ENCODE peak calls at places on chromosomes 5 and 9, in six cellular contexts. X is fibroblast of lung; H is RWPE1; M is GM23338; A is CD4-positive, alpha-beta T cell; S is H1. L is an unnamed sample.

GRCh38 chr5:154199671-154200220 is 9.2 kb downstream of the GALNT10 start:
- DNase-seq in M (no peak), S (no peak), H (no peak), A (no peak), X (no peak), L (no peak)

GRCh38 chr9:17613723-17614122 is 34.9 kb downstream of the SH3GL2 start:
- DNase-seq in X (peak; percentile 92), M (no peak), H (peak; percentile 7), A (no peak), S (no peak), L (no peak)

GRCh38 chr5:2732850-2733249 is 18.6 kb downstream of the IRX2 start:
- DNase-seq in S (no peak), X (no peak), A (no peak), H (no peak), M (no peak), L (no peak)

GRCh38 chr9:99222416-99223280 is 566 bp downstream of the SEC61B start:
- DNase-seq in H (no peak), S (no peak), X (no peak), M (peak; percentile 38), A (no peak), L (peak; percentile 29)

GRCh38 chr5:178182158-178182876 is 4.9 kb downstream of the GMCL2 start:
- DNase-seq in A (no peak), M (peak; percentile 47), S (no peak), H (no peak), X (no peak), L (no peak)

GRCh38 chr9:135887021-135887507 is 20.3 kb downstream of the CAMSAP1 start:
- DNase-seq in A (no peak), H (no peak), S (no peak), M (no peak), X (peak; percentile 40), L (no peak)

GRCh38 chr5:177362871-177363507 is 5.3 kb downstream of the RGS14 start:
- DNase-seq in S (peak; percentile 89), X (peak; percentile 19), M (peak; percentile 87), A (no peak), H (peak; percentile 85), L (no peak)

GRCh38 chr5:36666304-36666703 is 59.9 kb downstream of the SLC1A3 start:
- DNase-seq in A (no peak), X (no peak), M (no peak), S (no peak), H (no peak), L (no peak)

GRCh38 chr9:22216730-22217160 is 207.6 kb upstream of the CDKN2B start:
- DNase-seq in M (no peak), X (peak; percentile 87), H (no peak), A (no peak), S (no peak), L (peak; percentile 63)

GRCh38 chr9:22214497-22215031 is 205.5 kb upstream of the CDKN2B start:
- DNase-seq in X (peak; percentile 68), H (no peak), A (no peak), M (no peak), S (no peak), L (peak; percentile 49)

GRCh38 chr9:22211588-22212360 is 202.7 kb upstream of the CDKN2B start:
- DNase-seq in M (no peak), X (peak; percentile 92), H (peak; percentile 86), A (no peak), S (no peak), L (peak; percentile 93)

GRCh38 chr9:22215492-22215891 is 206.4 kb upstream of the CDKN2B start:
- DNase-seq in H (no peak), S (no peak), M (no peak), A (no peak), X (no peak), L (no peak)

DNA sequence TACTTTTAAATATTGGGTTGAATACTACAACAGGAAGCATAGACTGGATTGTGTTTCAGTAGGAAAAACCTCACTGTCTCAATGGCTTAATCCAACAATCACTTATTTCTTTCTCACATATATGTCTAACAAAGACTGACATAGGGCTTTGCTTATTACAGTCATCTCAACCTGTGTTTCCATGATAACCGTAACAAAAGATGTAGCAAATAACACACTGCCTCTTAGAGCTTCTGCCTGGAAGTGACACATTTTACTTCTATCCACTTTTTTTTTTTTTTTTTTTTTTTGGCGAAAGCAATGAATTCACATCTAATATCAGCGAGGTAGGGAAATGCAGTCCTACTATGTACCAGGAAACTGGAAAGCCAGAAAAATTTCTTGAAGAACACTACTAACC is 204.9 kb upstream of the CDKN2B start:
- DNase-seq in H (no peak), M (no peak), A (no peak), X (no peak), S (no peak), L (peak; percentile 35)
- H3K27ac ChIP-seq in H (no peak overlapping the region), M (no peak overlapping the region), A (no peak overlapping the region), X (no peak overlapping the region), S (no peak overlapping the region), L (peak overlapping the region; percentile 84)

GRCh38 chr9:83981126-83981871 is 694 bp downstream of the RMI1 start:
- DNase-seq in H (peak; percentile 58), A (no peak), X (peak; percentile 51), M (peak; percentile 47), S (no peak), L (peak; percentile 33)
- TF ChIP-seq CTCF in H (no peak), A (no peak), X (no peak), M (no peak), S (no peak), L (no peak)

GRCh38 chr5:150778103-150778516 is 447 bp upstream of the SMIM3 start:
- DNase-seq in S (no peak), X (no peak), A (no peak), M (peak; percentile 51), H (no peak), L (peak; percentile 55)
- H3K27ac ChIP-seq in S (no peak overlapping the region), X (peak overlapping the region; percentile 83), A (peak overlapping the region; percentile 62), M (peak overlapping the region; percentile 82), H (peak overlapping the region; percentile 82), L (peak overlapping the region; percentile 63)

GRCh38 chr5:138725885-138726457 is 27.3 kb upstream of the CTNNA1 start:
- DNase-seq in M (no peak), A (no peak), S (no peak), X (no peak), H (no peak), L (no peak)
- TF ChIP-seq CTCF in M (no peak), A (no peak), S (no peak), X (no peak), H (no peak), L (no peak)

GRCh38 chr9:133167096-133167695 is 3.5 kb upstream of the GBGT1 start:
- DNase-seq in H (no peak), X (no peak), S (no peak), A (no peak), M (no peak), L (no peak)
- H3K27ac ChIP-seq in H (no peak overlapping the region), X (no peak overlapping the region), S (no peak overlapping the region), A (no peak overlapping the region), M (no peak overlapping the region), L (no peak overlapping the region)

L was measured in brain microvascular endothelial cell.